ENCODE peak calls at places on chromosomes 6 and 20, in four cellular contexts. One of them, this sample, is unnamed.
A peak's percentile ranks its signal among the peaks of the same experiment; 100 is the strongest.

GRCh38 chr20:36490191-36490590 is 51.1 kb upstream of the MYL9 start:
- ATAC-seq in RWPE2: no peak
- ATAC-seq in aorta: no peak
- ATAC-seq in psoas muscle: no peak
- ATAC-seq in this sample: no peak

GRCh38 chr6:75488026-75488425 is 5.6 kb downstream of the FILIP1 start:
- ATAC-seq in aorta: peak; percentile 13
- ATAC-seq in psoas muscle: no peak
- ATAC-seq in RWPE2: no peak
- ATAC-seq in this sample: peak; percentile 57

GRCh38 chr6:29850011-29850553 is 22.5 kb downstream of the HLA-G start:
- ATAC-seq in aorta: peak; percentile 30
- ATAC-seq in psoas muscle: no peak
- ATAC-seq in RWPE2: no peak
- ATAC-seq in this sample: peak; percentile 52

GRCh38 chr6:90619221-90619620 is 32.3 kb upstream of the MAP3K7 start:
- ATAC-seq in aorta: no peak
- ATAC-seq in psoas muscle: no peak
- ATAC-seq in RWPE2: no peak
- ATAC-seq in this sample: no peak

GRCh38 chr6:10951675-10952282 is 64.9 kb downstream of the SYCP2L start:
- ATAC-seq in RWPE2: peak; percentile 76
- ATAC-seq in aorta: no peak
- ATAC-seq in psoas muscle: no peak
- ATAC-seq in this sample: no peak

GRCh38 chr6:30358340-30358679 is 13.4 kb downstream of the RPP21 start:
- ATAC-seq in psoas muscle: no peak
- ATAC-seq in RWPE2: no peak
- ATAC-seq in aorta: no peak
- ATAC-seq in this sample: no peak

GRCh38 chr6:87054143-87054833 is 40.6 kb downstream of the CGA start:
- ATAC-seq in psoas muscle: no peak
- ATAC-seq in aorta: no peak
- ATAC-seq in RWPE2: no peak
- ATAC-seq in this sample: no peak

GRCh38 chr6:90297124-90297865 is 652 bp upstream of the BACH2 start:
- ATAC-seq in RWPE2: no peak
- ATAC-seq in psoas muscle: no peak
- ATAC-seq in aorta: peak; percentile 2
- ATAC-seq in this sample: peak; percentile 29

GRCh38 chr6:10964684-10965083 is 77.8 kb downstream of the SYCP2L start:
- ATAC-seq in RWPE2: no peak
- ATAC-seq in aorta: no peak
- ATAC-seq in psoas muscle: no peak
- ATAC-seq in this sample: no peak

GRCh38 chr20:32674362-32674789 is 635 bp upstream of the C20orf203 start:
- ATAC-seq in aorta: no peak
- ATAC-seq in psoas muscle: no peak
- ATAC-seq in RWPE2: peak; percentile 58
- ATAC-seq in this sample: no peak

GRCh38 chr20:59153355-59153681 is 10.3 kb upstream of the ZNF831 start:
- ATAC-seq in psoas muscle: peak; percentile 99
- ATAC-seq in RWPE2: no peak
- ATAC-seq in aorta: peak; percentile 81
- ATAC-seq in this sample: peak; percentile 42

GRCh38 chr6:135586844-135587243 is 89.3 kb upstream of the AHI1 start:
- ATAC-seq in RWPE2: no peak
- ATAC-seq in psoas muscle: no peak
- ATAC-seq in aorta: no peak
- ATAC-seq in this sample: no peak

GRCh38 chr6:72699142-72699541 is 77.3 kb downstream of the KCNQ5 start:
- ATAC-seq in aorta: no peak
- ATAC-seq in psoas muscle: no peak
- ATAC-seq in RWPE2: no peak
- ATAC-seq in this sample: no peak

GRCh38 chr20:50578778-50579165 is 68.6 kb downstream of the PTPN1 start:
- ATAC-seq in psoas muscle: no peak
- ATAC-seq in RWPE2: no peak
- ATAC-seq in aorta: no peak
- ATAC-seq in this sample: no peak

GRCh38 chr20:50579511-50579910 is 69.3 kb downstream of the PTPN1 start:
- ATAC-seq in psoas muscle: no peak
- ATAC-seq in aorta: no peak
- ATAC-seq in RWPE2: no peak
- ATAC-seq in this sample: no peak

GRCh38 chr20:50575869-50576720 is 65.9 kb downstream of the PTPN1 start:
- ATAC-seq in aorta: peak; percentile 71
- ATAC-seq in psoas muscle: peak; percentile 43
- ATAC-seq in RWPE2: peak; percentile 85
- ATAC-seq in this sample: peak; percentile 75

GRCh38 chr20:50578061-50578777 is 68.0 kb downstream of the PTPN1 start:
- ATAC-seq in RWPE2: no peak
- ATAC-seq in aorta: no peak
- ATAC-seq in psoas muscle: no peak
- ATAC-seq in this sample: no peak

GRCh38 chr20:50577175-50578018 is 67.2 kb downstream of the PTPN1 start:
- ATAC-seq in psoas muscle: peak; percentile 77
- ATAC-seq in aorta: no peak
- ATAC-seq in RWPE2: no peak
- ATAC-seq in this sample: no peak
- H3K4me1 ChIP-seq in psoas muscle: peaks cover 48% of the 10 kb centered on the region
- H3K4me1 ChIP-seq in aorta: no peaks in the 10 kb centered on the region
- H3K4me1 ChIP-seq in RWPE2: no peaks in the 10 kb centered on the region
- H3K4me1 ChIP-seq in this sample: peaks cover 56% of the 10 kb centered on the region

GRCh38 chr6:113786168-113786567 is 71.0 kb upstream of the MARCKS start:
- ATAC-seq in psoas muscle: no peak
- ATAC-seq in aorta: no peak
- ATAC-seq in RWPE2: no peak
- ATAC-seq in this sample: no peak
- H3K4me1 ChIP-seq in psoas muscle: no peaks in the 10 kb centered on the region
- H3K4me1 ChIP-seq in aorta: no peaks in the 10 kb centered on the region
- H3K4me1 ChIP-seq in RWPE2: no peaks in the 10 kb centered on the region
- H3K4me1 ChIP-seq in this sample: no peaks in the 10 kb centered on the region

GRCh38 chr6:107957909-107958688 is at the start of gene SEC63:
- ATAC-seq in RWPE2: peak; percentile 90
- ATAC-seq in psoas muscle: peak; percentile 99
- ATAC-seq in aorta: peak; percentile 100
- ATAC-seq in this sample: peak; percentile 99

GRCh38 chr6:107957165-107957908 is 671 bp downstream of the SEC63 start:
- ATAC-seq in RWPE2: peak; percentile 44
- ATAC-seq in psoas muscle: peak; percentile 60
- ATAC-seq in aorta: peak; percentile 73
- ATAC-seq in this sample: peak; percentile 47

GRCh38 chr6:107956586-107957164 is 1.3 kb downstream of the SEC63 start:
- ATAC-seq in psoas muscle: no peak
- ATAC-seq in aorta: no peak
- ATAC-seq in RWPE2: no peak
- ATAC-seq in this sample: no peak
- H3K4me1 ChIP-seq in psoas muscle: peaks cover 25% of the 10 kb centered on the region
- H3K4me1 ChIP-seq in aorta: no peaks in the 10 kb centered on the region
- H3K4me1 ChIP-seq in RWPE2: peaks cover 30% of the 10 kb centered on the region
- H3K4me1 ChIP-seq in this sample: no peaks in the 10 kb centered on the region

GRCh38 chr20:62776035-62776691 is 20.1 kb upstream of the MRGBP start:
- ATAC-seq in aorta: no peak
- ATAC-seq in RWPE2: no peak
- ATAC-seq in psoas muscle: peak; percentile 40
- ATAC-seq in this sample: no peak
- H3K4me1 ChIP-seq in aorta: no peaks in the 10 kb centered on the region
- H3K4me1 ChIP-seq in RWPE2: peaks cover 26% of the 10 kb centered on the region
- H3K4me1 ChIP-seq in psoas muscle: peaks cover 5% of the 10 kb centered on the region
- H3K4me1 ChIP-seq in this sample: peaks cover 22% of the 10 kb centered on the region

DNA sequence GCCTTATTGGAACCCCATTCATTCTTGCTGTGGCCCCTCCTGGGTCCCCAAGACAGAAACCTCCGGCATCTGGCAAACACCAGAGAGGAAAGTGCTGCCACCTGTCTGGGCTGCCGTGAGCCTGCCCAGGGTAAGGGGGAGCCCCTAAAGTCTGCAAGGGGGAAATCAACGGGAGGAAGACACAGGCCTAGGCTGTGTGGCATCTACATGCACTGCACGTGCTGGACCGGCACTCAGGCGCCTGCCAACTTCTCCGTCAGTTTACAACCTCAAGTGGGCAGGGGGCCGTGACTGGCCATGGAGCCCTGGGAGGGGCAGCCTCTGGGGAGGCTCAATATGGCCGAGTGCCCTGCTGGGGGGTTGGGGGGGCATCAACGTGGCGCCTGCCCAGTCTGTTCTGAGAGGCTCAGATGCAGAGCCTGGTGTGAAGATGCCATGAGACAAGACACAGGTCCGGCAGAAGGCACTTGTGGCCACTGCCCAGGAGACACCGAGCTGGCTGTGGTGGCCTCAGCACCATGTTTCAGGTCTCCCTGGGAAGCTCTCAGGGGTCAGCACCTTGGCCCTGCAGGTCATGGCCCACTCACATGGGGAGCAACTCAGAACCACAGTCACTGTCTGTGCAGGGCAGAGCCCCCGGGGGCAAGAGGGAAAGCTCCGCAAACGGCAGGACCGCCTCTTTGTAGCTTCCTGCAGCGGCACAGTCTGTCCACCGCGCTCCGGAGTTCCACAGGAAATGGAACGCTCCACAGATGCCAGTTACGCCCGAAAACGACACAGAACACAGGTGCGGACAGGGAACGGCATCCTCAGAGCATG is 8.4 kb downstream of the UCKL1 start:
- ATAC-seq in RWPE2: peak; percentile 2
- ATAC-seq in aorta: no peak
- ATAC-seq in psoas muscle: no peak
- ATAC-seq in this sample: peak; percentile 2
- H3K4me1 ChIP-seq in RWPE2: peaks cover 8% of the 10 kb centered on the region
- H3K4me1 ChIP-seq in aorta: no peaks in the 10 kb centered on the region
- H3K4me1 ChIP-seq in psoas muscle: peaks cover 81% of the 10 kb centered on the region
- H3K4me1 ChIP-seq in this sample: peaks cover 2% of the 10 kb centered on the region

DNA sequence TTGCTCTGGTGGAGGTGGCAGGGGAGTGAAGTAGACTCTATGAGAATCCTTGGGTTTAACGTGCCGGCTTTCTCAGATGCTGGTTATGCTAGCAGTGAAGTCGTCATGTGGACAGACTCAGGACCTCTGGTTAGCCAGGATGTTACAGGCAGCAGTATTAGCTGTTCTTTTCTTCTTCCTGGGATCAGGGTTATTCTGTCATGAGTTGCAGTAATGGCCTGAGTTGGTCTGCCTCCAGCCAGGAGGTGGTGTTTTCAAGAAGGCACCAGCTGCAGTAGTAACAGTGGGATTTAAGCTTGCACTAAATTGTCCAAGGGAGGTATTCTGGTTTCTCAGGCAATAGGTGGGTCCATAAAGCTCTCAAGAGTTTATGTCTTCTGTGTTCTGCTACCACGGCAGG is 56.7 kb downstream of the HDDC2 start:
- ATAC-seq in aorta: no peak
- ATAC-seq in psoas muscle: peak; percentile 88
- ATAC-seq in RWPE2: no peak
- ATAC-seq in this sample: no peak
- H3K4me1 ChIP-seq in aorta: no peaks in the 10 kb centered on the region
- H3K4me1 ChIP-seq in psoas muscle: peaks cover 20% of the 10 kb centered on the region
- H3K4me1 ChIP-seq in RWPE2: no peaks in the 10 kb centered on the region
- H3K4me1 ChIP-seq in this sample: no peaks in the 10 kb centered on the region

GRCh38 chr20:46011631-46012482 is 3.1 kb downstream of the MMP9 start:
- ATAC-seq in RWPE2: no peak
- ATAC-seq in aorta: peak; percentile 7
- ATAC-seq in psoas muscle: no peak
- ATAC-seq in this sample: no peak
- H3K4me1 ChIP-seq in RWPE2: peaks cover 8% of the 10 kb centered on the region
- H3K4me1 ChIP-seq in aorta: no peaks in the 10 kb centered on the region
- H3K4me1 ChIP-seq in psoas muscle: peaks cover 6% of the 10 kb centered on the region
- H3K4me1 ChIP-seq in this sample: peaks cover 19% of the 10 kb centered on the region

DNA sequence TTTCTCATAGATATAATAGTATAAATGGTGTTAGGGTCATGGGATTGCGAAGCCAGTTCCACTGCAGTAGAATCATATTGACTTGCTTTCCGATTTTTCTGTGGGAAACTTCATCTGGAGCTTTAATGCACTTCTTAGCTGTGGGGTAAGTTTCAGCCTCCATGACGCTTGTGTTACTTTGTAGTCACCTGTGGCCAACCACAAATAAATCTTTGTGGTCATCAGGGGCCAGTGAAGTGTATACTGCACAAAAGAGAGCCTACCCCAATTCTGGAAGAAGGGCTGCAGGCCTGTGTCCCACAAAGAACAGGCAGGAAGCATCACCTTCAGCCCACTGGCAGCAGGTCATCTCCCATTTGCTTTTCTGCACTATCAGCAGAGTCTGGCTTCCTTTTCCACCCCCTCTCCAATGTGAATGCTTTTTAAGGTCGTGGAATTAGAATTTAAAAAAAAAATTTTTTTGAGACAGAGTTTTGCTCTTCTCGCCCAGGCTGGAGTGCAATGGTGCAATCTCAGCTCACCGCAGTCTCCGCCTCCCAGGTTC is 32.0 kb downstream of the MTHFD1L start:
- ATAC-seq in psoas muscle: no peak
- ATAC-seq in RWPE2: no peak
- ATAC-seq in aorta: no peak
- ATAC-seq in this sample: no peak
- H3K4me1 ChIP-seq in psoas muscle: peaks cover 4% of the 10 kb centered on the region
- H3K4me1 ChIP-seq in RWPE2: peaks cover 9% of the 10 kb centered on the region
- H3K4me1 ChIP-seq in aorta: no peaks in the 10 kb centered on the region
- H3K4me1 ChIP-seq in this sample: peaks cover 5% of the 10 kb centered on the region

This sample was measured in gastroesophageal sphincter.